ENCODE peak calls at places on chromosomes 11 and 22, in seven cellular contexts. Y is SK-N-SH, Q is K562, E is GM12878, G is HepG2, R is GM12892, M is H1. L is an unnamed sample.
A peak's percentile ranks its signal among the peaks of the same experiment; 100 is the strongest.

GRCh38 chr11:30171661-30172060 is 59.2 kb upstream of the FSHB start:
- DNase-seq in Y (no peak), Q (no peak), E (no peak), G (no peak), R (no peak), M (no peak), L (no peak)

GRCh38 chr11:60634151-60634550 is 65.3 kb upstream of the MS4A8 start:
- DNase-seq in Y (no peak), Q (peak; percentile 25), E (peak; percentile 19), G (no peak), R (no peak), M (no peak), L (no peak)

GRCh38 chr11:29200776-29201574 is 815.9 kb downstream of the KCNA4 start:
- DNase-seq in Y (no peak), Q (no peak), E (no peak), G (no peak), R (no peak), M (no peak), L (no peak)

GRCh38 chr22:37502342-37503182 is 16.4 kb upstream of the MFNG start:
- DNase-seq in Y (no peak), Q (no peak), E (no peak), G (peak; percentile 88), R (no peak), M (no peak), L (no peak)

GRCh38 chr22:17672417-17672991 is 33.9 kb downstream of the BCL2L13 start:
- DNase-seq in Y (peak; percentile 30), Q (peak; percentile 10), E (no peak), G (no peak), R (no peak), M (no peak), L (no peak)

GRCh38 chr11:24679686-24680318 is 182.9 kb downstream of the LUZP2 start:
- DNase-seq in Y (no peak), Q (no peak), E (no peak), G (no peak), R (no peak), M (peak; percentile 3), L (no peak)

GRCh38 chr11:22558638-22559037 is 67.0 kb downstream of the FANCF start:
- DNase-seq in Y (peak; percentile 52), Q (peak; percentile 3), E (no peak), G (no peak), R (no peak), M (no peak), L (no peak)

GRCh38 chr22:35212020-35212419 is 45.3 kb upstream of the HMGXB4 start:
- DNase-seq in Y (no peak), Q (peak; percentile 90), E (no peak), G (no peak), R (no peak), M (no peak), L (no peak)

GRCh38 chr11:61893981-61894380 is 2.6 kb upstream of the FADS3 start:
- DNase-seq in Y (no peak), Q (no peak), E (no peak), G (no peak), R (no peak), M (no peak), L (no peak)

GRCh38 chr22:50700387-50701075 is 27.9 kb downstream of the SHANK3 start:
- DNase-seq in Y (no peak), Q (no peak), E (no peak), G (peak; percentile 98), R (no peak), M (no peak), L (no peak)

GRCh38 chr11:16890442-16890841 is 123.8 kb downstream of the PLEKHA7 start:
- DNase-seq in Y (no peak), Q (no peak), E (no peak), G (no peak), R (no peak), M (no peak), L (no peak)

GRCh38 chr22:24207264-24208011 is 26.2 kb downstream of the SUSD2 start:
- DNase-seq in Y (no peak), Q (no peak), E (no peak), G (no peak), R (no peak), M (no peak), L (no peak)
- TF ChIP-seq TAF1 in Y (no peak), Q (no peak), E (no peak), G (no peak), R (no peak), M (no peak), L (no peak)

DNA sequence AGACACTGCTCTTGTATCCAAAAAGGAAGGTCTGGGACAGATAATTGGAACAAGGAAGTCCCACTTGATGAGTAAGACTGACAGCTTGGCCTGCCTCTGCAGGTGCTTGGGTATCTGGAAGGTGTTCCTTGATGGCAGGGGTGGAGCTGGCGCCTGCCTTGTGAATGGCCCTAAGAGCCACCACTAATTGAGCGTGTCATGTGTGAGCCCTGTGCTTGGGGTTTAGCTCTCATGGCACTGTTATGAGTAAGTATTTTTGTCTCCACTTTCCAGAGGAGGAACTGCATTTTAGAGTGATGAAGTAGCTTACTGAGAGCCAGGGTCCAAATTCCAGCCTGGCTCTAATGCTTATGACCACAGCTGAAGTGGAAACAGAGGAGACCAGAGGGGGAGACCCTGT is 71.2 kb upstream of the NECTIN1 start:
- DNase-seq in Y (no peak), Q (no peak), E (no peak), G (no peak), R (no peak), M (no peak), L (no peak)
- TF ChIP-seq TAF1 in Y (no peak), Q (no peak), E (no peak), G (no peak), R (no peak), M (no peak), L (no peak)

DNA sequence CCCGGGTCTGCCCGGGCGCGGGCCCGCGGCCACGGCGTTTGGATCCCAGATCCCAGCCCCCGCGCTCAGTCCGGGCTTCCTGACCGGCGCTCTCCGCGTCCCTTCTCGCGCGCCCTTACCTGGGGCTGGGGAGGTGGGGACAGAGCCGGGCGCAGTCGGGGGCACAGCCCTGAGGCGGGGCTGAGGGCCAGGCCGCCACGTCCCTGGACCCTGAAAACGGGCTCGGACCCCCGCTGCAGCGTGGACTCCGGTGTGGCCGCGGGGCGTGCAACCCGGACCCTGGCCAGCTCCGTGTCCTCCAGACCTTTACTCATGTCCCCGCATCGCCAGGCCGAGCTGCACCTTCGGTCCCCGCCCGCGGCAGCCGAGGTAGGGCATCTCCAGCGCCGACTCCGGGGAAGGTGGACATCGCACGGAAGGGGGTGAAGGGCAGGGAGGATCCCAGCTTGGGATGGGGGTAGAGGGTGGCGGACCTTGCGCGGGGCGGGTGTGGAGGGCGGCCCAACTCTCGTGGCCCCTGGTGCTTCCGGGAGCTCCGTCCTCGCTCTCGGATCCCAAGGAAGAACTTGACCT is 9.9 kb upstream of the AIFM3 start:
- DNase-seq in Y (peak; percentile 27), Q (no peak), E (no peak), G (no peak), R (no peak), M (no peak), L (no peak)
- TF ChIP-seq TAF1 in Y (no peak), Q (no peak), E (no peak), G (peak; percentile 50), R (no peak), M (no peak), L (no peak)

DNA sequence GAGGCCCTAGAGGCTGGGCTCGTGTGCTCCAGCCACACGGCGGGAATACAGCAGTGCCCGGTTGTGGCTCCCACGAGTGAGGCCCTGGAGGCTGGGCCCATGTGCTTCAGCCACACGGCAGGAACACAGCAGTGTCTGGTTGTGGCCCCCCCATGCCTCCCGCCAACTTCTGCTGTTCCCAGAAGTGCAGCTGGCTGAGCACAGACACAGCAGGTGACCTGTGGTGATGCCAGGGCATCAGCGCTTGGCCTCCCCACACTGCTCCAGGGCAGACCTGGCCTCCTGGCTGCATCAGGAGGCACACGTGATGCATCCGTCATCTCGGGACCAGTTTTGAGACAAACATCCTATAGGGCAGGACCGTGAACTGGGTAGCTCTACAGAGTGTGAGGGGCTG is 110.3 kb downstream of the KCNQ1OT1 start:
- DNase-seq in Y (peak; percentile 43), Q (no peak), E (no peak), G (no peak), R (peak; percentile 13), M (no peak), L (peak; percentile 10)
- TF ChIP-seq TAF1 in Y (no peak), Q (no peak), E (no peak), G (no peak), R (no peak), M (no peak), L (no peak)

DNA sequence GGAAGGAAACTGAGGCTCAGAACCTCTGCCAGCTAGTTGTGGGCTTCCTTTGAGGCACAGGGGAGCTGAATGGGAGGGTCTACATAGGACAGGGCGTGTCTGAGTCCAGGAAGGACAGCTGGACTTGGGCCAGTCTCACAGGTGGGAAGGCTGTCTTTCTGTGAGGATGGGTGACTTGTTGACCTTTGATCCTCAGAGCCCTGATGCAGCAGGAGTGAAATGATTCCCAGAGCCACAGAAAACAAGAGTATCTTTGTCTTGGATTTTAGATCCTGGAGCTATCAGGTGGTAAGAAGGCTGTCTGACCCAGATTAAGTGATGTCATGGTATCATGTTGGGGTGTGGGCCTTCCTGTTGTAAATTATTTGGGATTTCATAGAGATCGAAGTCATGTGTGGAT is 15.0 kb downstream of the PTPRJ start:
- DNase-seq in Y (no peak), Q (no peak), E (no peak), G (peak; percentile 74), R (no peak), M (no peak), L (no peak)
- TF ChIP-seq TAF1 in Y (no peak), Q (no peak), E (no peak), G (no peak), R (no peak), M (no peak), L (no peak)

DNA sequence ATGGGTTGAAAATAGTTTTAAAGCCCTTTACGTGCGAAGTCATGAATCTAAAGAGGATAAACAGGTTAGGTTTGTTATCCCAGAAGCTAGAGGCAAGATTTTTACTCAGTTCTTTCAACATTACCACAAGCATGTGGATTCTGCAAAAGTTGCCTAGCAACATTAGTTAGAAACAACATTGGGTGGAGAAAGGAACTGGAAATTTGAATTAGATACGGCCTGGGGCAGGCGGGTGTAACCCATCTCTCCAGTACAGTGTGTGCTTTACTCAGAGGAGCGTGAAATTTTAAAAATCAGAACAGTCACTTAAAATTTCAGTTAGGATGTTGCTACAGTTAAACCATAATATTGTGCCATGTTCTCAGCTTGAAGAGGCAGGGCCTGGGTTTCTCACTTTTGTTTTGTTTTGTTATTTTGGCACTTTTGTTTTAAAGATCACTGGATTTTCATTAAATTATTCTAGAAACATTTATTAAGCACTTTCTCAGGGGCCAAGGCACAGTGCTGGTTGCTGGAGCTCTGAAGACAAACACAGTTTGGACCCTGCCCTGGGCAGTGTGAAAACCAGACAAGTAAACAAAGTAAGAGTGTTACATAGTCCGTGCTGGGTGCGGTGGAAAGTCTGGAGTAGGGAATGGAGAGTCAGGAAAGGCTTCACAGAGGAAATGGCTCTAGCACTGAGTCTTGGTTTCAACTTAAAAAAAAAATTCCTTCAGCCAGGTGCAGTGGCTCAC is 4.4 kb upstream of the WEE1 start:
- DNase-seq in Y (peak; percentile 44), Q (peak; percentile 44), E (no peak), G (peak; percentile 97), R (no peak), M (no peak), L (no peak)
- TF ChIP-seq TAF1 in Y (no peak), Q (no peak), E (no peak), G (peak; percentile 63), R (no peak), M (no peak), L (no peak)

GRCh38 chr11:69553416-69554357 is 72.2 kb downstream of the LINC01488 start:
- DNase-seq in Y (no peak), Q (no peak), E (no peak), G (no peak), R (no peak), M (no peak), L (no peak)
- TF ChIP-seq TAF1 in Y (no peak), Q (no peak), E (no peak), G (no peak), R (no peak), M (no peak), L (no peak)

L was measured in GM12891.